ENCODE peak calls at places on chromosomes 12 and 14, in seven cellular contexts. W is HepG2, D is right cardiac atrium, M is right atrium auricular region, J is left ventricle myocardium inferior, L is body of pancreas, Q is stomach. F is an unnamed sample.

GRCh38 chr14:68199465-68200145 is 380.0 kb downstream of the RAD51B start:
- DNase-seq in W (no peak), D (peak; percentile 55), M (peak; percentile 68), J (peak; percentile 18), L (peak; percentile 65), Q (peak; percentile 50), F (no peak)

GRCh38 chr12:111072299-111072698 is 151.9 kb upstream of the MYL2 start:
- DNase-seq in W (no peak), D (no peak), M (no peak), J (no peak), L (no peak), Q (no peak), F (no peak)

GRCh38 chr14:64698899-64699298 is 5.3 kb upstream of the PLEKHG3 start:
- DNase-seq in W (no peak), D (no peak), M (no peak), J (no peak), L (peak; percentile 74), Q (peak; percentile 78), F (peak; percentile 84)

GRCh38 chr12:8890313-8891084 is 23.8 kb upstream of the PHC1 start:
- DNase-seq in W (peak; percentile 32), D (no peak), M (no peak), J (no peak), L (peak; percentile 55), Q (peak; percentile 51), F (peak; percentile 74)

GRCh38 chr12:18320036-18320617 is 58.8 kb downstream of the PIK3C2G start:
- DNase-seq in W (peak; percentile 74), D (no peak), M (no peak), J (no peak), L (peak; percentile 8), Q (no peak), F (peak; percentile 61)

GRCh38 chr14:68864301-68864810 is 71.5 kb upstream of the ZFP36L1 start:
- DNase-seq in W (no peak), D (no peak), M (no peak), J (no peak), L (no peak), Q (no peak), F (no peak)

GRCh38 chr12:30740274-30740673 is 14.5 kb downstream of the CAPRIN2 start:
- DNase-seq in W (no peak), D (no peak), M (no peak), J (no peak), L (no peak), Q (no peak), F (no peak)

GRCh38 chr14:20631821-20632389 is 9.6 kb downstream of the OR6S1 start:
- DNase-seq in W (peak; percentile 83), D (peak; percentile 89), M (no peak), J (peak; percentile 71), L (peak; percentile 80), Q (peak; percentile 69), F (peak; percentile 83)

GRCh38 chr12:64403708-64404469 is at the start of gene XPOT:
- DNase-seq in W (peak; percentile 92), D (peak; percentile 98), M (peak; percentile 95), J (peak; percentile 94), L (peak; percentile 95), Q (peak; percentile 95), F (peak; percentile 98)

GRCh38 chr14:99134333-99135046 is 137.5 kb downstream of the BCL11B start:
- DNase-seq in W (no peak), D (no peak), M (peak; percentile 52), J (no peak), L (no peak), Q (peak; percentile 13), F (no peak)

GRCh38 chr12:5432011-5432400 is at the start of gene NTF3:
- DNase-seq in W (no peak), D (peak; percentile 75), M (no peak), J (peak; percentile 33), L (peak; percentile 21), Q (no peak), F (peak; percentile 74)

GRCh38 chr12:84969226-84969625 is 56.6 kb upstream of the SLC6A15 start:
- DNase-seq in W (no peak), D (no peak), M (no peak), J (no peak), L (no peak), Q (no peak), F (no peak)

GRCh38 chr12:84960918-84961317 is 48.3 kb upstream of the SLC6A15 start:
- DNase-seq in W (no peak), D (no peak), M (no peak), J (no peak), L (no peak), Q (no peak), F (no peak)

DNA sequence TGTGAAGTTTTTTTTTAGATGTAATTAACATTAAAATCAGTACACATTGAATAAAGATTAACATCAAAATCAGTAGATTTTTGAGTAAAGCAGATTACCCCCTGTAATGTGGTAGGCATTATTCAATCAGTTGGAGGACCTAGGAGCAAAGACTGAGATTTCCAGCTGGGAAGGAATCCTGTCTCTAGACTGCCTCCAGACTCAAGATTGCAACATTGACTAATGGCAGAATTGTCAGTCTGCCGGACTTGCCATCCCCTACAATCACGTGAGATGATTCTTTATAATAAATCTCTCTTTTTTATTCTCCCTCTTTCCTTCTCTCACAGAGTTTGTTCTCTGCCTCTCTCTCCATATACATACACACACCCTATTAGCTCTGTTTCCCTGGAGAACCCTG is 51.4 kb upstream of the SLC6A15 start:
- DNase-seq in W (no peak), D (no peak), M (no peak), J (no peak), L (no peak), Q (no peak), F (no peak)
- H3K27ac ChIP-seq in W (no peak overlapping the region), D (no peak overlapping the region), M (no peak overlapping the region), J (no peak overlapping the region), L (no peak overlapping the region), Q (no peak overlapping the region), F (no peak overlapping the region)

GRCh38 chr12:48982397-48983080 is 4.4 kb downstream of the WNT1 start:
- DNase-seq in W (no peak), D (no peak), M (no peak), J (no peak), L (no peak), Q (no peak), F (no peak)

GRCh38 chr12:48980953-48981756 is 3.0 kb downstream of the WNT1 start:
- DNase-seq in W (no peak), D (peak; percentile 76), M (no peak), J (no peak), L (peak; percentile 45), Q (no peak), F (no peak)

GRCh38 chr12:48980389-48980952 is 2.3 kb downstream of the WNT1 start:
- DNase-seq in W (no peak), D (peak; percentile 53), M (no peak), J (no peak), L (peak; percentile 25), Q (no peak), F (peak; percentile 53)

GRCh38 chr12:48979602-48980388 is 1.7 kb downstream of the WNT1 start:
- DNase-seq in W (no peak), D (peak; percentile 76), M (no peak), J (no peak), L (peak; percentile 58), Q (peak; percentile 53), F (no peak)

GRCh38 chr12:48981757-48982157 is 3.6 kb downstream of the WNT1 start:
- DNase-seq in W (no peak), D (no peak), M (no peak), J (no peak), L (no peak), Q (no peak), F (no peak)
- H3K4me3 ChIP-seq in W (no peak overlapping the region), D (no peak overlapping the region), M (no peak overlapping the region), J (peak overlapping the region; percentile 59), L (no peak overlapping the region), Q (peak overlapping the region; percentile 43), F (no peak overlapping the region)

GRCh38 chr14:103330536-103330935 is 3.5 kb upstream of the EIF5 start:
- DNase-seq in W (no peak), D (no peak), M (no peak), J (no peak), L (no peak), Q (no peak), F (no peak)

GRCh38 chr14:103333754-103334643 is at the start of gene EIF5:
- DNase-seq in W (peak; percentile 94), D (peak; percentile 100), M (peak; percentile 99), J (peak; percentile 99), L (peak; percentile 100), Q (peak; percentile 99), F (peak; percentile 100)

GRCh38 chr14:103329421-103330347 is 4.4 kb upstream of the EIF5 start:
- DNase-seq in W (peak; percentile 64), D (no peak), M (no peak), J (no peak), L (peak; percentile 62), Q (peak; percentile 55), F (peak; percentile 29)

GRCh38 chr14:103334644-103335603 is 887 bp downstream of the EIF5 start:
- DNase-seq in W (peak; percentile 64), D (peak; percentile 85), M (peak; percentile 77), J (peak; percentile 57), L (peak; percentile 77), Q (peak; percentile 76), F (peak; percentile 90)

GRCh38 chr14:103332143-103332919 is 1.7 kb upstream of the EIF5 start:
- DNase-seq in W (no peak), D (no peak), M (no peak), J (no peak), L (no peak), Q (no peak), F (no peak)
- H3K4me1 ChIP-seq in W (peaks cover 55% of the 10 kb centered on the region), D (peaks cover 3% of the 10 kb centered on the region), M (no peaks in the 10 kb centered on the region), J (peaks cover 46% of the 10 kb centered on the region), L (peaks cover 32% of the 10 kb centered on the region), Q (peaks cover 35% of the 10 kb centered on the region), F (peaks cover 18% of the 10 kb centered on the region)

DNA sequence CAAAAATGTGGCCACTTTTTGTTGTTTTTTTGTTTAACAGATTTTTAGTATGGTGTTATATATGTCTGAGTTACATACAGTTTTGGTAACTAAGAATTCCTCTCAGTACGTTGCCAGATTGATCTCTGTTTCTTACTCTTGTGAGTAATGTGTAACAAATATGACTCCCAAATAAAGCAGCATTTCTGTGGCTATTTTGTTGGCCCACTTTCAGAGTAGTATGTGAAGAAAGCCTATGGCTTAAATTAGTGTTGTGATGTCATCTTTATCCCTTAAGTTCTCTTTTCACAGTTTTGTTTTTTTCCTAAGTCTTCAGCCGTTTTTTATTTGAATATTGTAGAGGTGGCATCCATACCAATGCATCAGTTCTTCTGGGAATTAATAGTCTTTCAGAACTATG is 10.7 kb downstream of the PCNX4 start:
- DNase-seq in W (no peak), D (no peak), M (no peak), J (no peak), L (no peak), Q (no peak), F (no peak)
- H3K27ac ChIP-seq in W (no peak overlapping the region), D (no peak overlapping the region), M (peak overlapping the region; percentile 24), J (peak overlapping the region; percentile 45), L (no peak overlapping the region), Q (no peak overlapping the region), F (no peak overlapping the region)

DNA sequence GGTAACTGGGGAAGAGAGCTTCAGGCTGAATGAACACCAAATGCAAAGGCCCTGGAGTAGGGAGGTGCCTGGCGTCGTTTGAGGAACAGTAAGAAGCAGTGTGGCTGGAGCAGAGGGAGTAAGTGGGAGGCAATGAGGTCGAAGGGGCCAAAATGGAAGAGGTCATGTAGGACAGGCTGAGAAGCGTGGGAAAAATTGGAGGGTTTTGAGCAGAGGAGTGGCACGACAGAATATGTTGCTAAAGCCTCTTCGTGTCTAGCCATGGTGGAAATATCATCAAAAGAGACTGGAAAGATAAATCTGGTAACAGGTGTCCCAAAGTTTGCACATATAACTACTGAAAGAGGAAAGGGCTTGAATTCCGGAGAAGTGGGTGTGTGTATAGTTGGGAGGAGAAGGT is 1.9 kb downstream of the TRIM9 start:
- DNase-seq in W (no peak), D (no peak), M (no peak), J (no peak), L (no peak), Q (no peak), F (no peak)
- H3K4me3 ChIP-seq in W (no peak overlapping the region), D (no peak overlapping the region), M (no peak overlapping the region), J (peak overlapping the region; percentile 77), L (no peak overlapping the region), Q (peak overlapping the region; percentile 75), F (no peak overlapping the region)

GRCh38 chr14:74616507-74616906 is 4.5 kb upstream of the LTBP2 start:
- DNase-seq in W (no peak), D (no peak), M (no peak), J (no peak), L (no peak), Q (no peak), F (peak; percentile 61)
- H3K4me1 ChIP-seq in W (peaks cover 65% of the 10 kb centered on the region), D (peaks cover 14% of the 10 kb centered on the region), M (no peaks in the 10 kb centered on the region), J (peaks cover 67% of the 10 kb centered on the region), L (peaks cover 61% of the 10 kb centered on the region), Q (peaks cover 32% of the 10 kb centered on the region), F (peaks cover 25% of the 10 kb centered on the region)

F was measured in hepatocyte.